ENCODE peak calls at places on chromosomes 11 and 22, in six cellular contexts. U is stimulated activated CD4-positive, alpha-beta T cell treated with anti-CD3 and anti-CD28 coated beads, Interleukin-2, amount 100 ng/mL, for 24 hours; T is AG08395; Z is NCI-H2081 treated with DMSO at 0.1 percent for 48 hours; P is heart right ventricle; O is T-helper 2 cell. E is an unnamed sample.

GRCh38 chr11:133619397-133619796 is 87.1 kb upstream of the OPCML start:
- DNase-seq in U (no peak), T (no peak), Z (no peak), P (no peak), O (no peak), E (no peak)

GRCh38 chr11:130269544-130269943 is 45.2 kb downstream of the ZBTB44 start:
- DNase-seq in U (no peak), T (no peak), Z (no peak), P (no peak), O (no peak), E (no peak)

GRCh38 chr11:61974766-61975631 is 7.6 kb upstream of the FTH1 start:
- DNase-seq in U (no peak), T (no peak), Z (no peak), P (no peak), O (no peak), E (no peak)

GRCh38 chr11:125245299-125245698 is 80.7 kb downstream of the PKNOX2 start:
- DNase-seq in U (no peak), T (peak), Z (no peak), P (no peak), O (no peak), E (no peak)

GRCh38 chr11:111344032-111344431 is 35.0 kb downstream of the POU2AF1 start:
- DNase-seq in U (no peak), T (peak), Z (no peak), P (no peak), O (no peak), E (no peak)

GRCh38 chr11:64317961-64318693 is at the start of gene PRDX5:
- DNase-seq in U (peak), T (peak), Z (peak), P (peak), O (peak), E (peak)

GRCh38 chr11:133991101-133991500 is 34.3 kb upstream of the IGSF9B start:
- DNase-seq in U (no peak), T (no peak), Z (no peak), P (no peak), O (no peak), E (no peak)

GRCh38 chr11:102530558-102530957 is at the start of gene MMP7:
- DNase-seq in U (no peak), T (peak), Z (no peak), P (no peak), O (no peak), E (no peak)

GRCh38 chr22:27420817-27421361 is 380.7 kb downstream of the MN1 start:
- DNase-seq in U (no peak), T (peak), Z (no peak), P (peak), O (no peak), E (no peak)

GRCh38 chr11:10908215-10908990 is 50.5 kb upstream of the ZBED5 start:
- DNase-seq in U (no peak), T (peak), Z (no peak), P (no peak), O (no peak), E (no peak)

GRCh38 chr11:42465613-42466012 is 846.2 kb upstream of the API5 start:
- DNase-seq in U (no peak), T (no peak), Z (no peak), P (no peak), O (no peak), E (no peak)

GRCh38 chr22:48576333-48577013 is 1251.2 kb downstream of the BRD1 start:
- DNase-seq in U (no peak), T (peak), Z (no peak), P (no peak), O (no peak), E (peak)

GRCh38 chr11:23932485-23932898 is 564.4 kb upstream of the LUZP2 start:
- DNase-seq in U (no peak), T (no peak), Z (no peak), P (no peak), O (no peak), E (no peak)

GRCh38 chr22:26835929-26836528 is 178.6 kb downstream of the MIAT start:
- DNase-seq in U (peak), T (peak), Z (no peak), P (no peak), O (no peak), E (no peak)

GRCh38 chr11:68803766-68804165 is 38.0 kb downstream of the CPT1A start:
- DNase-seq in U (no peak), T (no peak), Z (no peak), P (no peak), O (no peak), E (peak)

GRCh38 chr11:93100211-93100610 is 97.6 kb downstream of the SLC36A4 start:
- DNase-seq in U (no peak), T (peak), Z (no peak), P (no peak), O (no peak), E (no peak)

GRCh38 chr22:29157759-29158535 is 47.7 kb upstream of the EMID1 start:
- DNase-seq in U (no peak), T (no peak), Z (no peak), P (no peak), O (no peak), E (no peak)

GRCh38 chr11:117421041-117421440 is 93.4 kb downstream of the CEP164 start:
- DNase-seq in U (no peak), T (no peak), Z (no peak), P (no peak), O (no peak), E (no peak)

GRCh38 chr11:46389450-46390330 is 1.9 kb downstream of the CHRM4 start:
- DNase-seq in U (peak), T (peak), Z (no peak), P (peak), O (no peak), E (peak)

GRCh38 chr22:41132555-41132954 is 40.2 kb downstream of the EP300 start:
- DNase-seq in U (no peak), T (no peak), Z (no peak), P (no peak), O (no peak), E (no peak)

GRCh38 chr22:32478994-32479393 is 4.4 kb downstream of the FBXO7 start:
- DNase-seq in U (no peak), T (peak), Z (no peak), P (no peak), O (no peak), E (no peak)

GRCh38 chr22:24230911-24231656 is 13.8 kb downstream of the GGT5 start:
- DNase-seq in U (peak), T (no peak), Z (no peak), P (no peak), O (peak), E (no peak)

GRCh38 chr22:44809456-44809855 is 57.1 kb downstream of the ARHGAP8 start:
- DNase-seq in U (no peak), T (no peak), Z (no peak), P (no peak), O (no peak), E (no peak)

GRCh38 chr22:49768961-49769690 is 58.5 kb downstream of the BRD1 start:
- DNase-seq in U (no peak), T (peak), Z (no peak), P (no peak), O (no peak), E (peak)

GRCh38 chr11:118086913-118087768 is at the start of gene SMIM35:
- DNase-seq in U (no peak), T (no peak), Z (no peak), P (no peak), O (no peak), E (no peak)

GRCh38 chr11:875769-876301 is 33.2 kb downstream of the TSPAN4 start:
- DNase-seq in U (no peak), T (no peak), Z (no peak), P (no peak), O (no peak), E (no peak)

GRCh38 chr11:831951-832528 is 712 bp upstream of the CD151 start:
- DNase-seq in U (no peak), T (no peak), Z (no peak), P (no peak), O (no peak), E (no peak)

E was measured in cerebellum.